ENCODE peak calls at places on chromosomes 11 and 22, in seven cellular contexts. N is iris pigment epithelial cell, P is HT1080, L is NCI-H510A treated with DMSO at 0.1 percent for 48 hours, V is glomerular endothelial cell, X is ovary, O is fibroblast of lung. E is an unnamed sample.

GRCh38 chr22:48053973-48054372 is 1291.5 kb downstream of the TBC1D22A start:
- DNase-seq in N (no peak), P (no peak), L (no peak), V (no peak), X (no peak), O (no peak), E (no peak)

GRCh38 chr11:122108192-122108799 is 7.7 kb downstream of the BLID start:
- DNase-seq in N (peak), P (peak), L (no peak), V (no peak), X (no peak), O (peak), E (no peak)

GRCh38 chr11:70761094-70761905 is 363.0 kb downstream of the CTTN start:
- DNase-seq in N (no peak), P (no peak), L (no peak), V (no peak), X (no peak), O (no peak), E (no peak)

GRCh38 chr22:49040754-49041467 is 786.8 kb downstream of the BRD1 start:
- DNase-seq in N (no peak), P (no peak), L (no peak), V (no peak), X (no peak), O (no peak), E (no peak)

GRCh38 chr11:67484847-67485311 is 2.1 kb downstream of the AIP start:
- DNase-seq in N (no peak), P (no peak), L (no peak), V (no peak), X (peak), O (no peak), E (no peak)

GRCh38 chr11:106137061-106137460 is 59.6 kb downstream of the AASDHPPT start:
- DNase-seq in N (peak), P (peak), L (no peak), V (no peak), X (no peak), O (no peak), E (no peak)

GRCh38 chr22:32502346-32502745 is 27.7 kb downstream of the FBXO7 start:
- DNase-seq in N (no peak), P (no peak), L (no peak), V (no peak), X (no peak), O (no peak), E (no peak)

GRCh38 chr11:72578051-72578450 is 96.2 kb downstream of the PDE2A start:
- DNase-seq in N (no peak), P (no peak), L (no peak), V (no peak), X (no peak), O (no peak), E (no peak)

GRCh38 chr11:8693555-8693954 is 11.0 kb downstream of the RPL27A start:
- DNase-seq in N (no peak), P (no peak), L (no peak), V (no peak), X (no peak), O (no peak), E (no peak)

GRCh38 chr22:24434472-24435322 is 7.3 kb downstream of the ADORA2A start:
- DNase-seq in N (peak), P (no peak), L (no peak), V (no peak), X (no peak), O (no peak), E (no peak)

GRCh38 chr22:19117111-19117512 is 5.1 kb downstream of the DGCR2 start:
- DNase-seq in N (no peak), P (no peak), L (no peak), V (no peak), X (no peak), O (no peak), E (no peak)

GRCh38 chr11:50188040-50188439 is 155.4 kb downstream of the OR4C45 start:
- DNase-seq in N (no peak), P (no peak), L (no peak), V (no peak), X (no peak), O (no peak), E (no peak)

GRCh38 chr11:94910779-94911178 is 62.6 kb downstream of the CWC15 start:
- DNase-seq in N (peak), P (no peak), L (no peak), V (no peak), X (no peak), O (peak), E (peak)

GRCh38 chr11:14414470-14415461 is 55.8 kb upstream of the RRAS2 start:
- DNase-seq in N (peak), P (peak), L (no peak), V (no peak), X (no peak), O (peak), E (no peak)

GRCh38 chr11:72838691-72839305 is 24.6 kb downstream of the ATG16L2 start:
- DNase-seq in N (peak), P (peak), L (no peak), V (no peak), X (no peak), O (no peak), E (no peak)

GRCh38 chr22:40552070-40552469 is 84.4 kb downstream of the MRTFA start:
- DNase-seq in N (no peak), P (no peak), L (no peak), V (no peak), X (no peak), O (no peak), E (no peak)

GRCh38 chr11:46435679-46436078 is 44.1 kb upstream of the CHRM4 start:
- DNase-seq in N (no peak), P (no peak), L (no peak), V (no peak), X (no peak), O (no peak), E (no peak)

GRCh38 chr22:23231471-23232093 is 51.3 kb downstream of the BCR start:
- DNase-seq in N (no peak), P (no peak), L (no peak), V (no peak), X (no peak), O (no peak), E (peak)

GRCh38 chr11:2302844-2303626 is 1.2 kb downstream of the TSPAN32 start:
- DNase-seq in N (no peak), P (no peak), L (no peak), V (no peak), X (peak), O (no peak), E (no peak)

GRCh38 chr22:25582946-25583345 is 18.5 kb downstream of the GRK3 start:
- DNase-seq in N (peak), P (peak), L (no peak), V (no peak), X (no peak), O (peak), E (no peak)